ENCODE peak calls at places on chromosome 13, in seven cellular contexts. S, K, V, M, E, Z and T are unnamed samples.

GRCh38 chr13:20713014-20713376 is 9.5 kb downstream of the IL17D start:
- DNase-seq in S (no peak), K (no peak), V (no peak), M (no peak), E (no peak), Z (no peak), T (no peak)

GRCh38 chr13:74576504-74576903 is 442.3 kb upstream of the KLF12 start:
- DNase-seq in S (no peak), K (no peak), V (no peak), M (no peak), E (no peak), Z (no peak), T (no peak)

GRCh38 chr13:30851697-30852096 is 54.4 kb upstream of the MEDAG start:
- DNase-seq in S (no peak), K (no peak), V (no peak), M (no peak), E (no peak), Z (no peak), T (no peak)

GRCh38 chr13:80033286-80033685 is 307.6 kb downstream of the SPRY2 start:
- DNase-seq in S (no peak), K (no peak), V (no peak), M (no peak), E (no peak), Z (no peak), T (no peak)

GRCh38 chr13:30898721-30899188 is 7.3 kb upstream of the MEDAG start:
- DNase-seq in S (no peak), K (no peak), V (no peak), M (no peak), E (peak), Z (no peak), T (no peak)

GRCh38 chr13:45092668-45093067 is 27.6 kb upstream of the GTF2F2 start:
- DNase-seq in S (no peak), K (no peak), V (no peak), M (no peak), E (no peak), Z (no peak), T (no peak)

GRCh38 chr13:73293902-73294523 is 235.2 kb downstream of the KLF5 start:
- DNase-seq in S (no peak), K (no peak), V (no peak), M (no peak), E (peak), Z (no peak), T (no peak)

GRCh38 chr13:57946361-57946760 is 314.8 kb downstream of the PCDH17 start:
- DNase-seq in S (no peak), K (no peak), V (no peak), M (no peak), E (no peak), Z (no peak), T (no peak)

GRCh38 chr13:31012285-31013024 is 80.0 kb downstream of the TEX26 start:
- DNase-seq in S (no peak), K (no peak), V (no peak), M (no peak), E (peak), Z (no peak), T (peak)

GRCh38 chr13:28707629-28708427 is 10.9 kb downstream of the SLC46A3 start:
- DNase-seq in S (no peak), K (no peak), V (no peak), M (no peak), E (no peak), Z (no peak), T (no peak)

GRCh38 chr13:46053162-46054012 is 841 bp upstream of the ZC3H13 start:
- DNase-seq in S (no peak), K (no peak), V (no peak), M (no peak), E (no peak), Z (no peak), T (no peak)

GRCh38 chr13:85588359-85588758 is 210.9 kb downstream of the SLITRK6 start:
- DNase-seq in S (no peak), K (no peak), V (no peak), M (no peak), E (no peak), Z (no peak), T (no peak)

GRCh38 chr13:20258963-20259288 is 26.8 kb upstream of the GJB6 start:
- DNase-seq in S (no peak), K (no peak), V (no peak), M (no peak), E (no peak), Z (no peak), T (no peak)

GRCh38 chr13:82147526-82147925 is 1734.7 kb downstream of the SLITRK1 start:
- DNase-seq in S (no peak), K (no peak), V (no peak), M (no peak), E (no peak), Z (no peak), T (no peak)

GRCh38 chr13:44249439-44249838 is 124.2 kb upstream of the SERP2 start:
- DNase-seq in S (no peak), K (peak), V (no peak), M (no peak), E (no peak), Z (peak), T (peak)

GRCh38 chr13:107035778-107036177 is 467.8 kb upstream of the ARGLU1 start:
- DNase-seq in S (no peak), K (no peak), V (no peak), M (no peak), E (no peak), Z (no peak), T (no peak)

GRCh38 chr13:46679369-46680180 is 117.4 kb downstream of the ESD start:
- DNase-seq in S (no peak), K (peak), V (no peak), M (peak), E (peak), Z (peak), T (peak)

GRCh38 chr13:28716511-28716910 is 2.3 kb downstream of the SLC46A3 start:
- DNase-seq in S (no peak), K (peak), V (no peak), M (no peak), E (no peak), Z (no peak), T (no peak)

GRCh38 chr13:50942630-50943311 is 33.2 kb downstream of the RNASEH2B start:
- DNase-seq in S (no peak), K (no peak), V (no peak), M (no peak), E (no peak), Z (no peak), T (no peak)

GRCh38 chr13:104571161-104571889 is 1505.1 kb upstream of the SLC10A2 start:
- DNase-seq in S (peak), K (peak), V (no peak), M (peak), E (peak), Z (peak), T (peak)

GRCh38 chr13:80524447-80525215 is 183.7 kb upstream of the SPRY2 start:
- DNase-seq in S (no peak), K (no peak), V (peak), M (no peak), E (no peak), Z (no peak), T (no peak)

GRCh38 chr13:39566216-39566869 is 36.6 kb downstream of the LHFPL6 start:
- DNase-seq in S (no peak), K (no peak), V (no peak), M (no peak), E (no peak), Z (no peak), T (no peak)

GRCh38 chr13:60572003-60572792 is 175.2 kb downstream of the TDRD3 start:
- DNase-seq in S (no peak), K (no peak), V (no peak), M (no peak), E (peak), Z (no peak), T (no peak)

DNA sequence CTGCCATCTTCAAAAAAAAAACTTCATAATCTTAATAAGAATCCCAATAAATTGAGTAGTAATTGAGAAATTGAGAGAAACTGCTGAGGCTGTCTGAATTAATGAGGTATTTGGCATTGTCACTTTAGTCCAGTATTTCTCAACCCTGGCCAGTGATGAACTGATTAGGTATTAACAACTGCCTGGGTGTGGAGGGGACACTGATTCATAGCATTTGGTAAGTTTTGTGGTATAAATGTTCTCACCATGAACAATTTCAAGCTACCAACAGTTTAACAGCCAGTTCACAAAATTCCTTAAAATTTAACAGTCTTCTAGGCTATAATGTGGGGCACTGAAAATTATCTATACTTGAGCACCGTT is 18.3 kb downstream of the GPC6 start:
- DNase-seq in S (no peak), K (no peak), V (no peak), M (no peak), E (no peak), Z (no peak), T (no peak)
- H3K4me3 ChIP-seq in S (no peak), K (no peak), V (no peak), M (peak), E (no peak), Z (no peak), T (no peak)

DNA sequence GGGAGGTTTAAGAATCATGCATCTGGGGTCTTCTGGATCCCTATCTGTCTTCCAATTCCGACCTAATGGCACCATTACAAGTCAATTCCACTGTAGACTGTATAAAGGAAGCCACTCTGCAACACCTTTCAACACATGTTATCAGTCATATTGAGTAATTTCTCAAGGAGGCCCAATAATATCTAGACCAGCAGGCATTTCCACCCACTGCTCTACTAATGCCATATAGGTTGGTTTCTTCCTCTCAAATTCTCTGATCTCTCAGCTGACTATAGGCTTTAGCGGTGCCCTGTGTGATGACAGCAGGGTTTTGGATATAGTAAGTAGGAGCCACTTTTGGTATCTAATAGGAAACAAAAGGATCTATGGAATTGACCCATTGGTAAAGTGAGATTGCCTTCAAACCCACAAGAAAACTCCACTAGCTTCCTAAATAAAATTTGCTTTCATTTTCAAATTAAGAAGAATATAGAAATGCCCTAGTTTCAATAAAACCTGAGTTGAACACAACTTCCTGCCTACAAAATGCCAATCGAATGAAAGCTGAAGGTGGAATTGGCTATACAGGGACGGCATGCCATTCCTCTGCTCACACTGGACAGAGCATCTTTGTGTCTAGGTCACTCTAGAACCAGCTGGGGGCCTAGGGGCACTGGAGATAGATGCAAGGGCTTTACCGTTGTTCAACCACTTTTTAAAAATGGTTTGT is 12.3 kb upstream of the ITM2B start:
- DNase-seq in S (no peak), K (no peak), V (no peak), M (no peak), E (no peak), Z (peak), T (no peak)
- H3K27ac ChIP-seq in S (no peak), K (peak), V (no peak), M (peak), E (no peak), Z (peak), T (peak)

GRCh38 chr13:111044087-111044830 is 70.9 kb upstream of the ARHGEF7 start:
- DNase-seq in S (no peak), K (no peak), V (no peak), M (no peak), E (no peak), Z (no peak), T (no peak)
- TF ChIP-seq POLR2A in S (no peak), K (no peak), V (no peak), M (no peak), E (no peak), Z (no peak), T (no peak)

GRCh38 chr13:48412881-48413351 is at the start of gene LPAR6:
- DNase-seq in S (no peak), K (no peak), V (no peak), M (no peak), E (peak), Z (peak), T (no peak)

GRCh38 chr13:48412100-48412556 is 785 bp downstream of the LPAR6 start:
- DNase-seq in S (no peak), K (no peak), V (no peak), M (no peak), E (no peak), Z (no peak), T (no peak)

GRCh38 chr13:48414501-48414900 is 1.6 kb upstream of the LPAR6 start:
- DNase-seq in S (no peak), K (no peak), V (no peak), M (no peak), E (no peak), Z (no peak), T (no peak)

GRCh38 chr13:48411281-48412099 is 1.4 kb downstream of the LPAR6 start:
- DNase-seq in S (no peak), K (no peak), V (no peak), M (no peak), E (no peak), Z (no peak), T (no peak)

DNA sequence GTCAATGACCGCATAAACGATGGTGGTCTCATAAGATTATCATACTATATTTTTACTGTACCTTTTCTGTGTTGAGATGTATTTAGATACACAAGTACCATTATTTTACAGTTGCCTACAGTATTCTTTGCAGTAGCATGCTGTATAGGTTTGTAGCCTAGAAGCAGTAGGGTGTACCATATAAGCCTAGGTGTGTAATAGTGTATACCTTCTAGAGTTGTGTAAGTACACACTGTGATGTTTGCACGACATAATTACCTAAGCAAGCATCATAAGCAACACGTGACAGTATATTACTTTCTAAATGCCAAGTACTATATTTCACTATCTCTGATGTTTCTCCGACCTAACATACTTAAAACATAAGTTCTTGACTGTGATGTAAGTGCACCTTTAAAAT is 2.7 kb downstream of the LPAR6 start:
- DNase-seq in S (no peak), K (no peak), V (no peak), M (no peak), E (no peak), Z (no peak), T (no peak)
- H3K4me3 ChIP-seq in S (no peak), K (peak), V (no peak), M (peak), E (peak), Z (peak), T (peak)